ENCODE peak calls at places on chromosomes 16 and 17, in eight cellular contexts. H is Panc1; L is AG04450; B is CD8-positive, alpha-beta T cell; J is lower leg skin; T is A673; M is colonic mucosa; Q is tibial nerve. N is an unnamed sample.

GRCh38 chr17:795276-795675 is 13.1 kb downstream of the MRM3 start:
- DNase-seq in H (no peak), L (no peak), B (no peak), J (no peak), T (no peak), M (no peak), Q (no peak), N (no peak)

GRCh38 chr17:31061678-31062077 is 33.1 kb upstream of the NF1 start:
- DNase-seq in H (no peak), L (no peak), B (no peak), J (no peak), T (no peak), M (no peak), Q (no peak), N (no peak)

GRCh38 chr17:13365331-13365730 is 236.4 kb downstream of the HS3ST3A1 start:
- DNase-seq in H (no peak), L (no peak), B (no peak), J (no peak), T (no peak), M (no peak), Q (no peak), N (no peak)

GRCh38 chr16:5581963-5582362 is 484.4 kb upstream of the EEF2KMT start:
- DNase-seq in H (no peak), L (no peak), B (no peak), J (no peak), T (peak), M (no peak), Q (no peak), N (no peak)

GRCh38 chr17:17107891-17108680 is 65.8 kb downstream of the MPRIP start:
- DNase-seq in H (no peak), L (no peak), B (no peak), J (no peak), T (no peak), M (no peak), Q (no peak), N (no peak)

GRCh38 chr16:90012978-90013745 is 6.1 kb downstream of the DBNDD1 start:
- DNase-seq in H (no peak), L (no peak), B (no peak), J (no peak), T (no peak), M (no peak), Q (no peak), N (no peak)

GRCh38 chr17:44970136-44970737 is 2.1 kb upstream of the C1QL1 start:
- DNase-seq in H (no peak), L (no peak), B (no peak), J (no peak), T (peak), M (no peak), Q (no peak), N (no peak)

GRCh38 chr17:67434061-67434525 is 57.0 kb downstream of the PITPNC1 start:
- DNase-seq in H (no peak), L (no peak), B (peak), J (peak), T (peak), M (no peak), Q (no peak), N (no peak)

GRCh38 chr17:79796570-79797491 is at the start of gene CBX8:
- DNase-seq in H (peak), L (peak), B (peak), J (peak), T (peak), M (peak), Q (peak), N (peak)

GRCh38 chr16:3186946-3187690 is 886 bp upstream of the OR1F1 start:
- DNase-seq in H (no peak), L (no peak), B (no peak), J (no peak), T (no peak), M (no peak), Q (no peak), N (no peak)

GRCh38 chr16:83046664-83047063 is 419.9 kb downstream of the CDH13 start:
- DNase-seq in H (no peak), L (no peak), B (no peak), J (no peak), T (peak), M (no peak), Q (no peak), N (no peak)

GRCh38 chr17:19379306-19380075 is 1.2 kb downstream of the MAPK7 start:
- DNase-seq in H (no peak), L (no peak), B (no peak), J (no peak), T (no peak), M (no peak), Q (no peak), N (no peak)

GRCh38 chr17:36824678-36825091 is 112.6 kb upstream of the LHX1 start:
- DNase-seq in H (no peak), L (no peak), B (no peak), J (no peak), T (no peak), M (no peak), Q (no peak), N (peak)

GRCh38 chr16:75035410-75035968 is 36.7 kb downstream of the ZNRF1 start:
- DNase-seq in H (no peak), L (no peak), B (no peak), J (no peak), T (no peak), M (no peak), Q (no peak), N (no peak)

GRCh38 chr17:32993977-32994376 is 2.3 kb downstream of the SPACA3 start:
- DNase-seq in H (no peak), L (no peak), B (no peak), J (no peak), T (no peak), M (no peak), Q (no peak), N (no peak)

GRCh38 chr16:11350531-11351335 is 5.5 kb downstream of the RMI2 start:
- DNase-seq in H (no peak), L (peak), B (no peak), J (no peak), T (peak), M (no peak), Q (no peak), N (no peak)

GRCh38 chr16:8962393-8963009 is 1.2 kb downstream of the USP7 start:
- DNase-seq in H (no peak), L (no peak), B (peak), J (no peak), T (peak), M (peak), Q (no peak), N (no peak)

GRCh38 chr17:385195-385835 is 32.7 kb upstream of the RPH3AL start:
- DNase-seq in H (no peak), L (no peak), B (no peak), J (no peak), T (peak), M (peak), Q (peak), N (no peak)

GRCh38 chr16:16163571-16163970 is 59.7 kb downstream of the ABCC6 start:
- DNase-seq in H (no peak), L (no peak), B (no peak), J (no peak), T (no peak), M (no peak), Q (no peak), N (no peak)

GRCh38 chr17:27354491-27355081 is 60.7 kb downstream of the WSB1 start:
- DNase-seq in H (no peak), L (no peak), B (no peak), J (no peak), T (peak), M (no peak), Q (no peak), N (no peak)

GRCh38 chr17:34391241-34391640 is 28.2 kb upstream of the CCL1 start:
- DNase-seq in H (no peak), L (no peak), B (no peak), J (no peak), T (no peak), M (no peak), Q (no peak), N (no peak)

GRCh38 chr16:87604572-87605135 is 2.3 kb downstream of the JPH3 start:
- DNase-seq in H (no peak), L (no peak), B (no peak), J (no peak), T (no peak), M (no peak), Q (no peak), N (no peak)

GRCh38 chr16:78294538-78295225 is 195.2 kb downstream of the WWOX start:
- DNase-seq in H (no peak), L (no peak), B (no peak), J (no peak), T (no peak), M (no peak), Q (no peak), N (no peak)

GRCh38 chr16:86951831-86952598 is 365.2 kb downstream of the C16orf95 start:
- DNase-seq in H (no peak), L (peak), B (no peak), J (peak), T (peak), M (no peak), Q (no peak), N (peak)

GRCh38 chr17:77438241-77439204 is 297.8 kb downstream of the SEC14L1 start:
- DNase-seq in H (no peak), L (no peak), B (no peak), J (no peak), T (no peak), M (no peak), Q (no peak), N (no peak)

GRCh38 chr16:54462151-54462651 is 175.6 kb upstream of the IRX3 start:
- DNase-seq in H (no peak), L (no peak), B (no peak), J (no peak), T (no peak), M (no peak), Q (no peak), N (no peak)

GRCh38 chr16:80103463-80103862 is 437.3 kb upstream of the DYNLRB2 start:
- DNase-seq in H (no peak), L (no peak), B (no peak), J (no peak), T (no peak), M (no peak), Q (no peak), N (no peak)

GRCh38 chr17:37614391-37614790 is 5.2 kb upstream of the SYNRG start:
- DNase-seq in H (no peak), L (peak), B (no peak), J (no peak), T (no peak), M (no peak), Q (no peak), N (no peak)

DNA sequence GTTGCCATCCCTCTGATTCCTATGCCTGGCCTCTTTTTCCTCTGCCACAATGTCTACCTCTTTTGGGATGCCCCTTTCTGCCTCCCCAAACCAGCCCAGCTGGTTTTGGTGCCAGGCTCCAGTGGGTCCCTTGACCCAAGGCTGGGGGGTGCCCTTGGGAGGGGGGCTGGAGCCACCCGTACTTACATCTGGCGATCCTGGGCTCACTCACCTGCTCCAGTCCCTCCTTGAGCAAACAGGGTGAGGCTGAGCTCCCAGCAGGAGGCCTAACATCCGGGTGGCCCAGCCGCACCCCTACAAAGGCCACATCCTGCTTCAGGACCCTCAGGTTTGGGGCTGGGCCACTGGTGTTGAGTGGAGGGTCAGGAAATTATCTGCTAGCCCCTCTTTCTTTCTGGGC is 1.2 kb downstream of the ERN2 start:
- DNase-seq in H (no peak), L (no peak), B (no peak), J (no peak), T (no peak), M (peak), Q (no peak), N (no peak)
- H3K4me3 ChIP-seq in H (no peak), L (no peak), B (no peak), J (no peak), T (no peak), M (peak), Q (no peak), N (no peak)

DNA sequence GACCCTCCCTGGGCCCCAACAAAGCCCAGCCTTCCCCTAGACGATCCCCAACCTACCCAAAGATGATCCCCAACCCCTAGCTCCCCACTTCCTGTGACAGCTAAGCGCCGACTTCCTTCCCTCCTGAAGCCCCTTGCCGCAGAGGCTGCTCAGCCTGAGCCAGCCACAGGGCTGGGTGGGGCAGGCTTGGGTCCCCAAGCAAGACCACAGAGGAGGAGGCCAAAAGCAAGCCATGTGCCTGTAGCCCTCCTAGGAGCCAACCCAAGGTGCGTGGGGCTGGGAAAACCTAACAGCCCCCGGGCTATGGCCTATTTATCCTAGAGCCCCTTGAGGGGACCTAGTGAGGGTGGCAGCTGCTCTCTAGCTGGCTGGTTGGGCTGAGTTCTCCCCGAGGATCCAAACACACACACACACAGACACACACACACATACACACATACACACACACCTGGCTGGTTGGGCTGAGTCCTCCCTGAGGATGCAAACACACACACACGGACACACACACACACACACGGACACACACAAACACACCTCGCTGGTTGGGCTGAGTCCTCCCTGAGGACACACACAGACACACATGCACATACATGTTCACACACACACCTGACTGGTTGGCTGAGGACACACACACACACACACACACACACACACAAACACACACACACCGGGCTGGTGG is 4.8 kb downstream of the ARRB2 start:
- DNase-seq in H (no peak), L (no peak), B (peak), J (no peak), T (no peak), M (no peak), Q (no peak), N (no peak)
- H3K4me3 ChIP-seq in H (no peak), L (no peak), B (peak), J (no peak), T (no peak), M (no peak), Q (no peak), N (no peak)

DNA sequence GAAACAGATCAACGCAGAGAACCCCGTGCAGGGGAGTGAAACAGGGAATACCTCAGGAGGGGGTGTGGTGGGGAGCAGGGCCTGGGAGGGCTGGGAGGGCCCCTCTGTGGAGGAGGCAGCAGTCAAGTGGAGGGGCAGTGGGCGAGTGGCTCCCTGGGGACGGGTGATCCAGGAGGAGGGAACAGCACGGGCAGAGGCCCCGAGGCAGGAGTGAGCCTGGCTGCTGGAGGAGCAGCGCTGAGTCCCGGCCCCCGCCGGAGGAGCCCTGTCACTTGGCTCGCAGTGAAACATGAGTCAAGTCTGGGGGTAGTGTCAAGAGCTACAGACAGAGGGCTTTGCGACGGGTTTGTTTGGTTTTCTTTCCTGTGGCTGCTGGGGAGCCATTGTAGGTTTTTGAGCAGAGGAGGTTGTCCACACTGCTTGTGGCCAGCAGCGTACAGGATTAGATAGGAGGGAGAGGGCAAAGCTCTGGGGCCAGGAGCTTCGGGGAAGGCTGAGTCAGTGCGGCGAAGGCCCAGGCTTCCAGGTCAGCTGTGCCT is 115.7 kb upstream of the CIBAR2 start:
- DNase-seq in H (no peak), L (no peak), B (no peak), J (no peak), T (peak), M (no peak), Q (no peak), N (no peak)
- H3K4me3 ChIP-seq in H (no peak), L (no peak), B (no peak), J (no peak), T (no peak), M (no peak), Q (no peak), N (no peak)

GRCh38 chr16:27687605-27688004 is 137.7 kb downstream of the KATNIP start:
- DNase-seq in H (no peak), L (no peak), B (no peak), J (no peak), T (no peak), M (no peak), Q (no peak), N (peak)
- H3K4me3 ChIP-seq in H (no peak), L (no peak), B (no peak), J (no peak), T (no peak), M (no peak), Q (no peak), N (no peak)

GRCh38 chr17:61179316-61179715 is 220.3 kb upstream of the TBX2 start:
- DNase-seq in H (no peak), L (no peak), B (no peak), J (no peak), T (no peak), M (no peak), Q (no peak), N (no peak)
- H3K4me3 ChIP-seq in H (no peak), L (no peak), B (no peak), J (no peak), T (no peak), M (no peak), Q (no peak), N (no peak)

N was measured in retinal pigment epithelial cell.